ENCODE peak calls at places on chromosomes 1 and 21, in eight cellular contexts. X is GF-D8, C is kidney tubule cell, B is kidney, K is NCI-H2227 treated with DMSO at 0.1 percent for 48 hours, T is nucleus accumbens, L is Peyer's patch, G is B cell. D is an unnamed sample.

GRCh38 chr1:164660415-164661174 is 101.6 kb downstream of the PBX1 start:
- DNase-seq in X (peak), K (no peak), C (peak), T (no peak), L (no peak), B (no peak), G (no peak), D (no peak)

GRCh38 chr1:41416552-41417334 is 55.5 kb downstream of the FOXO6 start:
- DNase-seq in G (peak), X (no peak), B (peak), K (peak), L (peak), T (peak), C (peak), D (peak)

GRCh38 chr1:210696709-210697108 is 368.0 kb downstream of the HHAT start:
- DNase-seq in L (no peak), C (peak), G (no peak), B (no peak), T (no peak), X (no peak), K (no peak), D (no peak)

GRCh38 chr1:87956072-87956471 is 627.4 kb downstream of the LMO4 start:
- DNase-seq in C (peak), K (no peak), G (no peak), X (no peak), L (no peak), B (no peak), T (peak), D (peak)

GRCh38 chr1:6234502-6235295 is 1.1 kb downstream of the ICMT start:
- DNase-seq in L (no peak), T (peak), C (no peak), B (no peak), X (no peak), K (no peak), G (no peak), D (no peak)

GRCh38 chr1:54334996-54335395 is 71.2 kb downstream of the SSBP3 start:
- DNase-seq in L (no peak), B (no peak), G (no peak), T (peak), C (no peak), X (no peak), K (no peak), D (peak)

GRCh38 chr21:43865471-43866181 is 603 bp downstream of the AGPAT3 start:
- DNase-seq in X (no peak), G (peak), K (no peak), L (peak), C (peak), T (no peak), B (no peak), D (peak)

GRCh38 chr1:43786201-43786958 is 79.0 kb downstream of the ST3GAL3 start:
- DNase-seq in K (no peak), B (no peak), C (no peak), T (no peak), X (no peak), L (no peak), G (no peak), D (no peak)

GRCh38 chr1:99447716-99448115 is 183.4 kb downstream of the PLPPR4 start:
- DNase-seq in G (no peak), L (no peak), C (no peak), X (no peak), B (no peak), K (no peak), T (no peak), D (no peak)

GRCh38 chr1:228013322-228014234 is 6.8 kb downstream of the WNT3A start:
- DNase-seq in G (no peak), T (no peak), L (peak), C (no peak), B (peak), X (no peak), K (no peak), D (peak)

GRCh38 chr1:154418898-154419619 is 13.9 kb downstream of the IL6R start:
- DNase-seq in X (no peak), T (no peak), L (peak), G (no peak), B (no peak), C (no peak), K (no peak), D (no peak)

GRCh38 chr1:1899266-1899966 is 8.5 kb upstream of the GNB1 start:
- DNase-seq in C (no peak), B (peak), T (no peak), L (no peak), X (no peak), K (no peak), G (peak), D (no peak)

GRCh38 chr21:46253610-46254124 is 25.1 kb upstream of the LSS start:
- DNase-seq in T (no peak), K (no peak), B (no peak), L (no peak), G (no peak), C (no peak), X (peak), D (no peak)

GRCh38 chr1:200794506-200795065 is 55.9 kb downstream of the CAMSAP2 start:
- DNase-seq in T (no peak), B (no peak), C (peak), G (no peak), X (no peak), L (no peak), K (no peak), D (no peak)

GRCh38 chr1:19370453-19371170 is 58.5 kb downstream of the SLC66A1 start:
- DNase-seq in T (no peak), G (no peak), L (no peak), B (no peak), C (no peak), K (no peak), X (peak), D (no peak)

GRCh38 chr21:33543505-33544129 is 779 bp downstream of the SON start:
- DNase-seq in G (no peak), L (peak), K (no peak), T (no peak), C (peak), X (no peak), B (peak), D (no peak)

GRCh38 chr1:236063919-236064673 is 794 bp downstream of the NID1 start:
- DNase-seq in B (peak), G (peak), C (peak), X (no peak), K (peak), L (peak), T (peak), D (peak)

GRCh38 chr1:21149862-21150432 is 26.8 kb downstream of the EIF4G3 start:
- DNase-seq in L (no peak), G (no peak), C (peak), K (no peak), X (no peak), B (no peak), T (no peak), D (peak)

D was measured in AG20443.